ENCODE peak calls at places on chromosomes 16 and 17, in ten cellular contexts. S is brain microvascular endothelial cell, D is NCI-H2029, F is stomach, T is left kidney, Q is MCF 10A, M is HTR-8/SVneo, L is C1 segment of cervical spinal cord, W is fibroblast of pulmonary artery, G is fibroblast of villous mesenchyme. R is an unnamed sample.

GRCh38 chr17:77449373-77449907 is 308.7 kb downstream of the SEC14L1 start:
- DNase-seq in D (no peak), S (no peak), M (no peak), G (no peak), Q (no peak), W (no peak), F (no peak), L (no peak), T (no peak), R (no peak)

GRCh38 chr16:81242977-81243618 is 4.6 kb downstream of the BCO1 start:
- DNase-seq in L (no peak), M (no peak), F (no peak), G (no peak), T (no peak), Q (peak), W (no peak), D (no peak), S (no peak), R (no peak)

GRCh38 chr17:79645777-79646088 is 34.9 kb upstream of the RBFOX3 start:
- DNase-seq in S (no peak), T (no peak), Q (no peak), L (no peak), D (no peak), G (no peak), W (no peak), F (peak), M (no peak), R (no peak)

GRCh38 chr17:31517524-31517923 is 126.0 kb downstream of the RAB11FIP4 start:
- DNase-seq in D (no peak), W (no peak), S (no peak), T (peak), F (no peak), G (no peak), Q (peak), M (peak), L (no peak), R (no peak)

GRCh38 chr17:7840441-7840840 is 6.4 kb downstream of the KDM6B start:
- DNase-seq in T (no peak), M (no peak), D (no peak), F (no peak), L (no peak), S (no peak), G (no peak), Q (no peak), W (no peak), R (no peak)

GRCh38 chr16:4601317-4602186 is 13.1 kb downstream of the UBALD1 start:
- DNase-seq in Q (no peak), T (no peak), L (no peak), W (peak), S (no peak), D (peak), M (no peak), F (no peak), G (no peak), R (no peak)

GRCh38 chr17:75063201-75063600 is 16.2 kb downstream of the KCTD2 start:
- DNase-seq in T (no peak), S (no peak), G (no peak), L (no peak), W (no peak), F (no peak), M (no peak), Q (no peak), D (no peak), R (no peak)

GRCh38 chr17:81923302-81924260 is 4.0 kb downstream of the MAFG start:
- DNase-seq in L (no peak), G (peak), D (no peak), W (peak), M (no peak), S (peak), T (peak), Q (peak), F (peak), R (no peak)

GRCh38 chr16:10022098-10022497 is 160.1 kb downstream of the GRIN2A start:
- DNase-seq in Q (no peak), M (no peak), G (no peak), W (no peak), T (no peak), S (no peak), F (no peak), D (no peak), L (no peak), R (no peak)